ENCODE peak calls at places on chromosomes 1 and 21, in four cellular contexts. O, Q, X and I are unnamed samples.

GRCh38 chr1:32933742-32934322 is 30.8 kb downstream of the RNF19B start:
- DNase-seq in O (peak; percentile 26), Q (peak; percentile 37), X (peak; percentile 40), I (no peak)

GRCh38 chr1:226176870-226177269 is 9.7 kb downstream of the ACBD3 start:
- DNase-seq in O (no peak), Q (no peak), X (no peak), I (no peak)

GRCh38 chr1:208538587-208538986 is 294.4 kb upstream of the PLXNA2 start:
- DNase-seq in O (no peak), Q (no peak), X (no peak), I (no peak)

GRCh38 chr1:15760520-15761211 is 2.1 kb downstream of the FBLIM1 start:
- DNase-seq in O (peak; percentile 84), Q (no peak), X (no peak), I (peak; percentile 24)

GRCh38 chr1:192442736-192443135 is 125.9 kb downstream of the RGS21 start:
- DNase-seq in O (peak; percentile 53), Q (no peak), X (no peak), I (no peak)

GRCh38 chr1:171032822-171033702 is 57.6 kb upstream of the FMO3 start:
- DNase-seq in O (no peak), Q (no peak), X (no peak), I (no peak)

GRCh38 chr1:2914702-2915101 is 106.6 kb upstream of the ACTRT2 start:
- DNase-seq in O (no peak), Q (no peak), X (no peak), I (no peak)

GRCh38 chr1:18556364-18556763 is 74.3 kb upstream of the PAX7 start:
- DNase-seq in O (peak; percentile 27), Q (no peak), X (no peak), I (no peak)

GRCh38 chr1:2326524-2326923 is 64.8 kb downstream of the MORN1 start:
- DNase-seq in O (no peak), Q (peak; percentile 41), X (no peak), I (no peak)

GRCh38 chr1:240190881-240191385 is 99.2 kb downstream of the FMN2 start:
- DNase-seq in O (peak; percentile 93), Q (peak; percentile 27), X (no peak), I (peak; percentile 87)

GRCh38 chr1:46248122-46248920 is 758 bp downstream of the RAD54L start:
- DNase-seq in O (peak; percentile 28), Q (peak; percentile 69), X (peak; percentile 52), I (no peak)

GRCh38 chr1:112033422-112034120 is 44.1 kb upstream of the KCND3 start:
- DNase-seq in O (no peak), Q (no peak), X (no peak), I (no peak)

GRCh38 chr21:26471116-26471505 is 102.0 kb downstream of the CYYR1 start:
- DNase-seq in O (no peak), Q (no peak), X (no peak), I (no peak)

GRCh38 chr1:29196863-29197589 is 15.3 kb upstream of the SRSF4 start:
- DNase-seq in O (peak; percentile 64), Q (no peak), X (no peak), I (peak; percentile 88)

GRCh38 chr1:206681359-206681758 is 3.3 kb upstream of the MAPKAPK2 start:
- DNase-seq in O (no peak), Q (no peak), X (no peak), I (no peak)

GRCh38 chr1:41006942-41007865 is 14.3 kb downstream of the SLFNL1 start:
- DNase-seq in O (peak; percentile 42), Q (no peak), X (no peak), I (no peak)

GRCh38 chr1:187928288-187928687 is 1099.5 kb downstream of the PLA2G4A start:
- DNase-seq in O (peak; percentile 39), Q (peak; percentile 48), X (no peak), I (no peak)

GRCh38 chr1:234065794-234066447 is 161.4 kb downstream of the SLC35F3 start:
- DNase-seq in O (peak; percentile 61), Q (peak; percentile 88), X (peak; percentile 86), I (no peak)

GRCh38 chr1:160837558-160838205 is 25.0 kb downstream of the CD244 start:
- DNase-seq in O (no peak), Q (peak; percentile 23), X (peak; percentile 50), I (no peak)

GRCh38 chr21:26365849-26366248 is 195.3 kb upstream of the APP start:
- DNase-seq in O (no peak), Q (no peak), X (no peak), I (no peak)

GRCh38 chr1:236400061-236400638 is 6.1 kb downstream of the EDARADD start:
- DNase-seq in O (no peak), Q (no peak), X (no peak), I (no peak)

GRCh38 chr1:245946905-245947304 is 560.2 kb downstream of the SMYD3 start:
- DNase-seq in O (peak; percentile 18), Q (no peak), X (no peak), I (no peak)

GRCh38 chr21:20998886-20999285 is 677 bp downstream of the NCAM2 start:
- DNase-seq in O (peak; percentile 1), Q (no peak), X (no peak), I (no peak)

GRCh38 chr1:67948155-67949075 is 102.0 kb downstream of the DIRAS3 start:
- DNase-seq in O (peak; percentile 77), Q (no peak), X (no peak), I (peak; percentile 55)

GRCh38 chr21:45818904-45819285 is 162.7 kb upstream of the COL6A1 start:
- DNase-seq in O (peak; percentile 85), Q (no peak), X (no peak), I (peak; percentile 40)

GRCh38 chr1:12087797-12088314 is 24.8 kb downstream of the TNFRSF8 start:
- DNase-seq in O (no peak), Q (no peak), X (no peak), I (no peak)

GRCh38 chr1:26318338-26319064 is 743 bp downstream of the CD52 start:
- DNase-seq in O (no peak), Q (no peak), X (no peak), I (no peak)

GRCh38 chr21:38668067-38668466 is 137.7 kb upstream of the ETS2 start:
- DNase-seq in O (no peak), Q (no peak), X (no peak), I (no peak)

GRCh38 chr1:46394108-46394871 is at the start of gene FAAH:
- DNase-seq in O (peak; percentile 22), Q (peak; percentile 72), X (peak; percentile 80), I (no peak)

GRCh38 chr1:215045647-215046308 is 36.8 kb upstream of the KCNK2 start:
- DNase-seq in O (no peak), Q (no peak), X (no peak), I (no peak)